ENCODE peak calls at places on chromosomes 4 and X, in eight cellular contexts. One of them, this sample, is unnamed.
A peak's percentile ranks its signal among the peaks of the same experiment; 100 is the strongest.

GRCh38 chr4:147049940-147050852 is 104.5 kb upstream of the TTC29 start:
- DNase-seq in hepatic stellate cell: peak; percentile 9
- DNase-seq in endothelial cell: no peak
- DNase-seq in progenitor cell of endocrine pancreas: no peak
- DNase-seq in NCI-H1105: no peak
- DNase-seq in uterus: no peak
- DNase-seq in HS-27A: no peak
- DNase-seq in ELR: no peak
- DNase-seq in this sample: no peak

GRCh38 chr4:123600921-123601904 is 204.6 kb downstream of the SPRY1 start:
- DNase-seq in NCI-H1105: no peak
- DNase-seq in HS-27A: no peak
- DNase-seq in progenitor cell of endocrine pancreas: no peak
- DNase-seq in uterus: no peak
- DNase-seq in hepatic stellate cell: no peak
- DNase-seq in endothelial cell: no peak
- DNase-seq in ELR: no peak
- DNase-seq in this sample: no peak

GRCh38 chr4:142845293-142846070 is 619 bp downstream of the INPP4B start:
- DNase-seq in endothelial cell: peak; percentile 35
- DNase-seq in ELR: peak; percentile 28
- DNase-seq in progenitor cell of endocrine pancreas: peak; percentile 16
- DNase-seq in HS-27A: no peak
- DNase-seq in uterus: peak; percentile 17
- DNase-seq in NCI-H1105: no peak
- DNase-seq in hepatic stellate cell: no peak
- DNase-seq in this sample: peak; percentile 4

GRCh38 chr4:153618831-153619230 is 65.2 kb upstream of the TLR2 start:
- DNase-seq in progenitor cell of endocrine pancreas: no peak
- DNase-seq in endothelial cell: no peak
- DNase-seq in HS-27A: no peak
- DNase-seq in uterus: no peak
- DNase-seq in hepatic stellate cell: no peak
- DNase-seq in ELR: no peak
- DNase-seq in NCI-H1105: no peak
- DNase-seq in this sample: no peak

GRCh38 chrX:136608295-136608933 is 39.5 kb upstream of the CD40LG start:
- DNase-seq in NCI-H1105: no peak
- DNase-seq in endothelial cell: peak; percentile 3
- DNase-seq in hepatic stellate cell: no peak
- DNase-seq in uterus: no peak
- DNase-seq in ELR: no peak
- DNase-seq in progenitor cell of endocrine pancreas: no peak
- DNase-seq in HS-27A: no peak
- DNase-seq in this sample: peak; percentile 53

GRCh38 chr4:118206627-118207026 is 146.2 kb downstream of the PRSS12 start:
- DNase-seq in endothelial cell: no peak
- DNase-seq in progenitor cell of endocrine pancreas: no peak
- DNase-seq in HS-27A: no peak
- DNase-seq in NCI-H1105: no peak
- DNase-seq in hepatic stellate cell: no peak
- DNase-seq in uterus: no peak
- DNase-seq in ELR: no peak
- DNase-seq in this sample: no peak

GRCh38 chr4:184911310-184911709 is 85.5 kb upstream of the ACSL1 start:
- DNase-seq in endothelial cell: no peak
- DNase-seq in hepatic stellate cell: no peak
- DNase-seq in HS-27A: no peak
- DNase-seq in progenitor cell of endocrine pancreas: no peak
- DNase-seq in ELR: peak; percentile 8
- DNase-seq in uterus: no peak
- DNase-seq in NCI-H1105: peak; percentile 0
- DNase-seq in this sample: no peak

GRCh38 chr4:151129801-151130200 is 30.4 kb downstream of the RPS3A start:
- DNase-seq in progenitor cell of endocrine pancreas: no peak
- DNase-seq in hepatic stellate cell: no peak
- DNase-seq in HS-27A: no peak
- DNase-seq in uterus: no peak
- DNase-seq in ELR: no peak
- DNase-seq in endothelial cell: no peak
- DNase-seq in NCI-H1105: no peak
- DNase-seq in this sample: no peak

GRCh38 chrX:108735087-108735679 is 1.2 kb downstream of the IRS4 start:
- DNase-seq in HS-27A: no peak
- DNase-seq in NCI-H1105: peak; percentile 6
- DNase-seq in uterus: no peak
- DNase-seq in endothelial cell: no peak
- DNase-seq in hepatic stellate cell: no peak
- DNase-seq in ELR: no peak
- DNase-seq in progenitor cell of endocrine pancreas: peak; percentile 34
- DNase-seq in this sample: no peak

GRCh38 chr4:47852121-47852520 is 14.3 kb upstream of the CORIN start:
- DNase-seq in hepatic stellate cell: no peak
- DNase-seq in endothelial cell: no peak
- DNase-seq in ELR: peak; percentile 18
- DNase-seq in uterus: no peak
- DNase-seq in NCI-H1105: no peak
- DNase-seq in HS-27A: no peak
- DNase-seq in progenitor cell of endocrine pancreas: no peak
- DNase-seq in this sample: no peak

GRCh38 chrX:130563476-130563875 is 161.7 kb downstream of the RBMX2 start:
- DNase-seq in HS-27A: no peak
- DNase-seq in endothelial cell: no peak
- DNase-seq in ELR: no peak
- DNase-seq in hepatic stellate cell: no peak
- DNase-seq in uterus: no peak
- DNase-seq in progenitor cell of endocrine pancreas: no peak
- DNase-seq in NCI-H1105: no peak
- DNase-seq in this sample: no peak

GRCh38 chr4:158580064-158580463 is 58.4 kb downstream of the RXFP1 start:
- DNase-seq in progenitor cell of endocrine pancreas: no peak
- DNase-seq in endothelial cell: no peak
- DNase-seq in ELR: no peak
- DNase-seq in NCI-H1105: no peak
- DNase-seq in hepatic stellate cell: no peak
- DNase-seq in uterus: no peak
- DNase-seq in HS-27A: no peak
- DNase-seq in this sample: no peak

GRCh38 chr4:80264825-80265224 is 1.6 kb upstream of the FGF5 start:
- DNase-seq in uterus: no peak
- DNase-seq in hepatic stellate cell: no peak
- DNase-seq in HS-27A: no peak
- DNase-seq in ELR: no peak
- DNase-seq in endothelial cell: no peak
- DNase-seq in progenitor cell of endocrine pancreas: no peak
- DNase-seq in NCI-H1105: no peak
- DNase-seq in this sample: no peak

GRCh38 chrX:121802881-121803412 is 755.5 kb downstream of the GLUD2 start:
- DNase-seq in NCI-H1105: no peak
- DNase-seq in endothelial cell: no peak
- DNase-seq in ELR: no peak
- DNase-seq in hepatic stellate cell: no peak
- DNase-seq in progenitor cell of endocrine pancreas: no peak
- DNase-seq in uterus: no peak
- DNase-seq in HS-27A: no peak
- DNase-seq in this sample: no peak

GRCh38 chr4:24775750-24776149 is 19.6 kb upstream of the SOD3 start:
- DNase-seq in uterus: no peak
- DNase-seq in progenitor cell of endocrine pancreas: no peak
- DNase-seq in HS-27A: no peak
- DNase-seq in endothelial cell: no peak
- DNase-seq in ELR: no peak
- DNase-seq in hepatic stellate cell: no peak
- DNase-seq in NCI-H1105: no peak
- DNase-seq in this sample: no peak

GRCh38 chrX:154025230-154025629 is 5.5 kb upstream of the IRAK1 start:
- DNase-seq in NCI-H1105: no peak
- DNase-seq in endothelial cell: no peak
- DNase-seq in uterus: no peak
- DNase-seq in ELR: no peak
- DNase-seq in hepatic stellate cell: no peak
- DNase-seq in progenitor cell of endocrine pancreas: no peak
- DNase-seq in HS-27A: no peak
- DNase-seq in this sample: no peak

GRCh38 chr4:67131224-67131623 is 414.1 kb downstream of the CENPC start:
- DNase-seq in NCI-H1105: no peak
- DNase-seq in uterus: no peak
- DNase-seq in progenitor cell of endocrine pancreas: no peak
- DNase-seq in endothelial cell: no peak
- DNase-seq in HS-27A: no peak
- DNase-seq in ELR: no peak
- DNase-seq in hepatic stellate cell: no peak
- DNase-seq in this sample: no peak

GRCh38 chrX:130144509-130144908 is 21.1 kb downstream of the AIFM1 start:
- DNase-seq in hepatic stellate cell: no peak
- DNase-seq in progenitor cell of endocrine pancreas: no peak
- DNase-seq in ELR: peak; percentile 43
- DNase-seq in HS-27A: no peak
- DNase-seq in NCI-H1105: no peak
- DNase-seq in uterus: no peak
- DNase-seq in endothelial cell: no peak
- DNase-seq in this sample: no peak

GRCh38 chrX:47458528-47458927 is 24.5 kb downstream of the ZNF41 start:
- DNase-seq in uterus: no peak
- DNase-seq in ELR: no peak
- DNase-seq in HS-27A: no peak
- DNase-seq in progenitor cell of endocrine pancreas: no peak
- DNase-seq in endothelial cell: no peak
- DNase-seq in hepatic stellate cell: no peak
- DNase-seq in NCI-H1105: no peak
- DNase-seq in this sample: no peak

GRCh38 chr4:155032521-155033229 is 175.8 kb upstream of the NPY2R start:
- DNase-seq in progenitor cell of endocrine pancreas: no peak
- DNase-seq in ELR: no peak
- DNase-seq in endothelial cell: no peak
- DNase-seq in NCI-H1105: no peak
- DNase-seq in hepatic stellate cell: no peak
- DNase-seq in uterus: no peak
- DNase-seq in HS-27A: no peak
- DNase-seq in this sample: no peak

GRCh38 chr4:16524911-16525574 is 298.8 kb upstream of the TAPT1 start:
- DNase-seq in ELR: no peak
- DNase-seq in HS-27A: no peak
- DNase-seq in progenitor cell of endocrine pancreas: no peak
- DNase-seq in uterus: peak; percentile 37
- DNase-seq in hepatic stellate cell: no peak
- DNase-seq in endothelial cell: no peak
- DNase-seq in NCI-H1105: no peak
- DNase-seq in this sample: no peak

GRCh38 chr4:66178901-66179300 is 508.6 kb upstream of the EPHA5 start:
- DNase-seq in NCI-H1105: no peak
- DNase-seq in hepatic stellate cell: no peak
- DNase-seq in uterus: no peak
- DNase-seq in endothelial cell: no peak
- DNase-seq in progenitor cell of endocrine pancreas: no peak
- DNase-seq in HS-27A: peak; percentile 82
- DNase-seq in ELR: peak; percentile 58
- DNase-seq in this sample: no peak

GRCh38 chrX:72105436-72105835 is 26.3 kb downstream of the RTL5 start:
- DNase-seq in progenitor cell of endocrine pancreas: no peak
- DNase-seq in NCI-H1105: no peak
- DNase-seq in hepatic stellate cell: no peak
- DNase-seq in endothelial cell: no peak
- DNase-seq in HS-27A: no peak
- DNase-seq in ELR: no peak
- DNase-seq in uterus: no peak
- DNase-seq in this sample: no peak

GRCh38 chr4:85842540-85842939 is 367.6 kb downstream of the ARHGAP24 start:
- DNase-seq in HS-27A: no peak
- DNase-seq in progenitor cell of endocrine pancreas: no peak
- DNase-seq in hepatic stellate cell: no peak
- DNase-seq in endothelial cell: no peak
- DNase-seq in uterus: no peak
- DNase-seq in ELR: no peak
- DNase-seq in NCI-H1105: no peak
- DNase-seq in this sample: no peak

GRCh38 chrX:43176686-43177085 is 398.7 kb upstream of the PPP1R2C start:
- DNase-seq in HS-27A: no peak
- DNase-seq in ELR: no peak
- DNase-seq in endothelial cell: no peak
- DNase-seq in progenitor cell of endocrine pancreas: no peak
- DNase-seq in NCI-H1105: no peak
- DNase-seq in uterus: no peak
- DNase-seq in hepatic stellate cell: no peak
- DNase-seq in this sample: no peak

GRCh38 chr4:154293427-154293826 is 198.2 kb downstream of the DCHS2 start:
- DNase-seq in NCI-H1105: no peak
- DNase-seq in progenitor cell of endocrine pancreas: no peak
- DNase-seq in hepatic stellate cell: no peak
- DNase-seq in ELR: no peak
- DNase-seq in endothelial cell: no peak
- DNase-seq in HS-27A: no peak
- DNase-seq in uterus: no peak
- DNase-seq in this sample: no peak

GRCh38 chr4:179123079-179123478 is 1680.8 kb upstream of the AGA start:
- DNase-seq in HS-27A: no peak
- DNase-seq in endothelial cell: no peak
- DNase-seq in hepatic stellate cell: no peak
- DNase-seq in ELR: no peak
- DNase-seq in uterus: no peak
- DNase-seq in progenitor cell of endocrine pancreas: no peak
- DNase-seq in NCI-H1105: no peak
- DNase-seq in this sample: no peak

GRCh38 chr4:101400096-101400495 is 52.8 kb upstream of the PPP3CA start:
- DNase-seq in uterus: no peak
- DNase-seq in NCI-H1105: no peak
- DNase-seq in hepatic stellate cell: peak; percentile 5
- DNase-seq in HS-27A: no peak
- DNase-seq in ELR: peak; percentile 71
- DNase-seq in progenitor cell of endocrine pancreas: no peak
- DNase-seq in endothelial cell: no peak
- DNase-seq in this sample: no peak

This sample was measured in activated T-cell treated with anti-CD3 and anti-CD28 coated beads, Interleukin-2, amount 50 U/mL, for 4 hours.